ENCODE peak calls at places on chromosome 21, in ten cellular contexts. One of them, this sample, is unnamed.

GRCh38 chr21:34911360-34911759 is 137.7 kb downstream of the RUNX1 start:
- DNase-seq in CD8-positive, alpha-beta T cell: no peak
- DNase-seq in hepatic stellate cell: no peak
- DNase-seq in GF-D8: peak; percentile 89
- DNase-seq in cardiac muscle cell: no peak
- DNase-seq in suprapubic skin: no peak
- DNase-seq in cardiac fibroblast: no peak
- DNase-seq in left cardiac atrium: no peak
- DNase-seq in left ventricle myocardium inferior: peak; percentile 16
- DNase-seq in AML-193: peak; percentile 65
- DNase-seq in this sample: no peak

GRCh38 chr21:15483138-15483780 is 246.5 kb upstream of the USP25 start:
- DNase-seq in suprapubic skin: peak; percentile 89
- DNase-seq in AML-193: peak; percentile 73
- DNase-seq in cardiac muscle cell: peak; percentile 92
- DNase-seq in hepatic stellate cell: peak; percentile 53
- DNase-seq in GF-D8: peak; percentile 43
- DNase-seq in cardiac fibroblast: peak; percentile 93
- DNase-seq in CD8-positive, alpha-beta T cell: peak; percentile 46
- DNase-seq in left ventricle myocardium inferior: peak; percentile 83
- DNase-seq in left cardiac atrium: peak; percentile 91
- DNase-seq in this sample: peak; percentile 45

GRCh38 chr21:26449161-26449560 is 123.9 kb downstream of the CYYR1 start:
- DNase-seq in cardiac muscle cell: peak; percentile 36
- DNase-seq in hepatic stellate cell: peak; percentile 25
- DNase-seq in CD8-positive, alpha-beta T cell: no peak
- DNase-seq in left ventricle myocardium inferior: no peak
- DNase-seq in GF-D8: no peak
- DNase-seq in suprapubic skin: no peak
- DNase-seq in left cardiac atrium: no peak
- DNase-seq in cardiac fibroblast: peak; percentile 84
- DNase-seq in AML-193: no peak
- DNase-seq in this sample: no peak

GRCh38 chr21:45698493-45698947 is 55.0 kb downstream of the PCBP3 start:
- DNase-seq in left cardiac atrium: peak; percentile 78
- DNase-seq in CD8-positive, alpha-beta T cell: no peak
- DNase-seq in cardiac muscle cell: no peak
- DNase-seq in AML-193: no peak
- DNase-seq in hepatic stellate cell: peak; percentile 8
- DNase-seq in left ventricle myocardium inferior: peak; percentile 59
- DNase-seq in cardiac fibroblast: peak; percentile 99
- DNase-seq in GF-D8: no peak
- DNase-seq in suprapubic skin: no peak
- DNase-seq in this sample: no peak

GRCh38 chr21:43196789-43197188 is 28.0 kb downstream of the CRYAA start:
- DNase-seq in suprapubic skin: peak; percentile 65
- DNase-seq in AML-193: no peak
- DNase-seq in GF-D8: no peak
- DNase-seq in left ventricle myocardium inferior: no peak
- DNase-seq in CD8-positive, alpha-beta T cell: no peak
- DNase-seq in cardiac muscle cell: no peak
- DNase-seq in hepatic stellate cell: no peak
- DNase-seq in cardiac fibroblast: peak; percentile 46
- DNase-seq in left cardiac atrium: no peak
- DNase-seq in this sample: no peak

GRCh38 chr21:38798481-38798882 is 7.2 kb upstream of the ETS2 start:
- DNase-seq in hepatic stellate cell: no peak
- DNase-seq in left ventricle myocardium inferior: no peak
- DNase-seq in CD8-positive, alpha-beta T cell: no peak
- DNase-seq in cardiac muscle cell: peak; percentile 35
- DNase-seq in left cardiac atrium: peak; percentile 38
- DNase-seq in cardiac fibroblast: peak; percentile 75
- DNase-seq in GF-D8: no peak
- DNase-seq in AML-193: no peak
- DNase-seq in suprapubic skin: no peak
- DNase-seq in this sample: no peak

GRCh38 chr21:35382696-35383095 is 333.6 kb upstream of the RUNX1 start:
- DNase-seq in GF-D8: no peak
- DNase-seq in hepatic stellate cell: no peak
- DNase-seq in AML-193: no peak
- DNase-seq in suprapubic skin: no peak
- DNase-seq in CD8-positive, alpha-beta T cell: no peak
- DNase-seq in left cardiac atrium: no peak
- DNase-seq in cardiac muscle cell: no peak
- DNase-seq in cardiac fibroblast: peak; percentile 59
- DNase-seq in left ventricle myocardium inferior: no peak
- DNase-seq in this sample: no peak

GRCh38 chr21:38766987-38767722 is 38.6 kb upstream of the ETS2 start:
- DNase-seq in CD8-positive, alpha-beta T cell: peak; percentile 13
- DNase-seq in left ventricle myocardium inferior: no peak
- DNase-seq in hepatic stellate cell: no peak
- DNase-seq in left cardiac atrium: no peak
- DNase-seq in suprapubic skin: no peak
- DNase-seq in cardiac muscle cell: no peak
- DNase-seq in AML-193: peak; percentile 50
- DNase-seq in cardiac fibroblast: no peak
- DNase-seq in GF-D8: no peak
- DNase-seq in this sample: no peak

GRCh38 chr21:35026153-35026499 is 23.0 kb downstream of the RUNX1 start:
- DNase-seq in hepatic stellate cell: no peak
- DNase-seq in cardiac fibroblast: no peak
- DNase-seq in suprapubic skin: no peak
- DNase-seq in left cardiac atrium: no peak
- DNase-seq in AML-193: no peak
- DNase-seq in CD8-positive, alpha-beta T cell: no peak
- DNase-seq in GF-D8: peak; percentile 87
- DNase-seq in cardiac muscle cell: no peak
- DNase-seq in left ventricle myocardium inferior: no peak
- DNase-seq in this sample: no peak

GRCh38 chr21:43294194-43294902 is 125.5 kb downstream of the CRYAA start:
- DNase-seq in cardiac fibroblast: no peak
- DNase-seq in left ventricle myocardium inferior: peak; percentile 49
- DNase-seq in left cardiac atrium: peak; percentile 43
- DNase-seq in suprapubic skin: no peak
- DNase-seq in hepatic stellate cell: no peak
- DNase-seq in cardiac muscle cell: peak; percentile 36
- DNase-seq in AML-193: no peak
- DNase-seq in GF-D8: no peak
- DNase-seq in CD8-positive, alpha-beta T cell: no peak
- DNase-seq in this sample: no peak

GRCh38 chr21:33985117-33986050 is 69.8 kb upstream of the ATP5PO start:
- DNase-seq in left ventricle myocardium inferior: no peak
- DNase-seq in cardiac fibroblast: no peak
- DNase-seq in CD8-positive, alpha-beta T cell: no peak
- DNase-seq in GF-D8: no peak
- DNase-seq in left cardiac atrium: no peak
- DNase-seq in suprapubic skin: no peak
- DNase-seq in cardiac muscle cell: no peak
- DNase-seq in AML-193: no peak
- DNase-seq in hepatic stellate cell: no peak
- DNase-seq in this sample: no peak

GRCh38 chr21:42079008-42079938 is 8.2 kb downstream of the UMODL1 start:
- DNase-seq in left cardiac atrium: no peak
- DNase-seq in hepatic stellate cell: no peak
- DNase-seq in GF-D8: no peak
- DNase-seq in cardiac fibroblast: no peak
- DNase-seq in left ventricle myocardium inferior: no peak
- DNase-seq in CD8-positive, alpha-beta T cell: no peak
- DNase-seq in suprapubic skin: no peak
- DNase-seq in cardiac muscle cell: no peak
- DNase-seq in AML-193: no peak
- DNase-seq in this sample: no peak

GRCh38 chr21:44751186-44751798 is 39.9 kb upstream of the TSPEAR start:
- DNase-seq in suprapubic skin: peak; percentile 49
- DNase-seq in cardiac fibroblast: no peak
- DNase-seq in hepatic stellate cell: no peak
- DNase-seq in left cardiac atrium: no peak
- DNase-seq in AML-193: no peak
- DNase-seq in left ventricle myocardium inferior: no peak
- DNase-seq in cardiac muscle cell: no peak
- DNase-seq in GF-D8: no peak
- DNase-seq in CD8-positive, alpha-beta T cell: no peak
- DNase-seq in this sample: no peak

GRCh38 chr21:42850866-42851391 is 28.4 kb downstream of the WDR4 start:
- DNase-seq in CD8-positive, alpha-beta T cell: no peak
- DNase-seq in cardiac fibroblast: peak; percentile 16
- DNase-seq in cardiac muscle cell: peak; percentile 12
- DNase-seq in suprapubic skin: no peak
- DNase-seq in GF-D8: no peak
- DNase-seq in left cardiac atrium: no peak
- DNase-seq in hepatic stellate cell: peak; percentile 30
- DNase-seq in left ventricle myocardium inferior: no peak
- DNase-seq in AML-193: no peak
- DNase-seq in this sample: no peak

GRCh38 chr21:39670741-39671140 is 58.0 kb downstream of the B3GALT5 start:
- DNase-seq in hepatic stellate cell: no peak
- DNase-seq in left cardiac atrium: no peak
- DNase-seq in GF-D8: no peak
- DNase-seq in AML-193: no peak
- DNase-seq in cardiac fibroblast: no peak
- DNase-seq in CD8-positive, alpha-beta T cell: no peak
- DNase-seq in suprapubic skin: no peak
- DNase-seq in left ventricle myocardium inferior: no peak
- DNase-seq in cardiac muscle cell: no peak
- DNase-seq in this sample: no peak

GRCh38 chr21:38913120-38913975 is 107.6 kb downstream of the ETS2 start:
- DNase-seq in CD8-positive, alpha-beta T cell: no peak
- DNase-seq in cardiac fibroblast: peak; percentile 50
- DNase-seq in left ventricle myocardium inferior: peak; percentile 56
- DNase-seq in suprapubic skin: peak; percentile 88
- DNase-seq in hepatic stellate cell: peak; percentile 44
- DNase-seq in left cardiac atrium: peak; percentile 77
- DNase-seq in AML-193: no peak
- DNase-seq in cardiac muscle cell: peak; percentile 27
- DNase-seq in GF-D8: no peak
- DNase-seq in this sample: no peak

GRCh38 chr21:34640858-34641257 is 25.9 kb upstream of the RCAN1 start:
- DNase-seq in CD8-positive, alpha-beta T cell: no peak
- DNase-seq in cardiac muscle cell: no peak
- DNase-seq in left cardiac atrium: no peak
- DNase-seq in AML-193: no peak
- DNase-seq in left ventricle myocardium inferior: no peak
- DNase-seq in GF-D8: no peak
- DNase-seq in hepatic stellate cell: peak; percentile 67
- DNase-seq in suprapubic skin: no peak
- DNase-seq in cardiac fibroblast: peak; percentile 84
- DNase-seq in this sample: no peak